ENCODE peak calls at places on chromosomes 16 and 17, in seven cellular contexts. One of them, this sample, is unnamed.

GRCh38 chr16:82855471-82855870 is 228.7 kb downstream of the CDH13 start:
- DNase-seq in cerebellar cortex: no peak
- DNase-seq in activated naive CD8-positive, alpha-beta T cell treated with anti-CD3 and anti-CD28 coated beads, Interleukin-2, amount 10 ng/mL, durations not matched to agents 7 days and 5 days: no peak
- DNase-seq in left ventricle myocardium superior: no peak
- DNase-seq in HT-29: no peak
- DNase-seq in stimulated activated CD4-positive, alpha-beta T cell treated with anti-CD3 and anti-CD28 coated beads, Interleukin-1b, Interleukin-23, amount 100 ng/mL, for 1 hour: no peak
- DNase-seq in GM20000: no peak
- DNase-seq in this sample: no peak

GRCh38 chr17:70313450-70313849 is 144.1 kb downstream of the KCNJ2 start:
- DNase-seq in cerebellar cortex: no peak
- DNase-seq in activated naive CD8-positive, alpha-beta T cell treated with anti-CD3 and anti-CD28 coated beads, Interleukin-2, amount 10 ng/mL, durations not matched to agents 7 days and 5 days: no peak
- DNase-seq in left ventricle myocardium superior: no peak
- DNase-seq in HT-29: no peak
- DNase-seq in stimulated activated CD4-positive, alpha-beta T cell treated with anti-CD3 and anti-CD28 coated beads, Interleukin-1b, Interleukin-23, amount 100 ng/mL, for 1 hour: no peak
- DNase-seq in GM20000: peak
- DNase-seq in this sample: no peak

GRCh38 chr17:81802048-81802758 is 1.7 kb upstream of the GCGR start:
- DNase-seq in cerebellar cortex: no peak
- DNase-seq in activated naive CD8-positive, alpha-beta T cell treated with anti-CD3 and anti-CD28 coated beads, Interleukin-2, amount 10 ng/mL, durations not matched to agents 7 days and 5 days: no peak
- DNase-seq in left ventricle myocardium superior: no peak
- DNase-seq in HT-29: no peak
- DNase-seq in stimulated activated CD4-positive, alpha-beta T cell treated with anti-CD3 and anti-CD28 coated beads, Interleukin-1b, Interleukin-23, amount 100 ng/mL, for 1 hour: no peak
- DNase-seq in GM20000: no peak
- DNase-seq in this sample: no peak

GRCh38 chr17:51121620-51122472 is 1.2 kb upstream of the SPAG9 start:
- DNase-seq in cerebellar cortex: peak
- DNase-seq in activated naive CD8-positive, alpha-beta T cell treated with anti-CD3 and anti-CD28 coated beads, Interleukin-2, amount 10 ng/mL, durations not matched to agents 7 days and 5 days: peak
- DNase-seq in left ventricle myocardium superior: peak
- DNase-seq in HT-29: peak
- DNase-seq in stimulated activated CD4-positive, alpha-beta T cell treated with anti-CD3 and anti-CD28 coated beads, Interleukin-1b, Interleukin-23, amount 100 ng/mL, for 1 hour: peak
- DNase-seq in GM20000: peak
- DNase-seq in this sample: peak

GRCh38 chr16:22848451-22848850 is 34.5 kb downstream of the HS3ST2 start:
- DNase-seq in cerebellar cortex: no peak
- DNase-seq in activated naive CD8-positive, alpha-beta T cell treated with anti-CD3 and anti-CD28 coated beads, Interleukin-2, amount 10 ng/mL, durations not matched to agents 7 days and 5 days: no peak
- DNase-seq in left ventricle myocardium superior: no peak
- DNase-seq in HT-29: no peak
- DNase-seq in stimulated activated CD4-positive, alpha-beta T cell treated with anti-CD3 and anti-CD28 coated beads, Interleukin-1b, Interleukin-23, amount 100 ng/mL, for 1 hour: no peak
- DNase-seq in GM20000: no peak
- DNase-seq in this sample: no peak

GRCh38 chr17:41919840-41920579 is 1.3 kb upstream of the ACLY start:
- DNase-seq in cerebellar cortex: no peak
- DNase-seq in activated naive CD8-positive, alpha-beta T cell treated with anti-CD3 and anti-CD28 coated beads, Interleukin-2, amount 10 ng/mL, durations not matched to agents 7 days and 5 days: no peak
- DNase-seq in left ventricle myocardium superior: no peak
- DNase-seq in HT-29: no peak
- DNase-seq in stimulated activated CD4-positive, alpha-beta T cell treated with anti-CD3 and anti-CD28 coated beads, Interleukin-1b, Interleukin-23, amount 100 ng/mL, for 1 hour: no peak
- DNase-seq in GM20000: no peak
- DNase-seq in this sample: no peak

GRCh38 chr16:11966173-11966572 is 1.2 kb downstream of the TNFRSF17 start:
- DNase-seq in cerebellar cortex: no peak
- DNase-seq in activated naive CD8-positive, alpha-beta T cell treated with anti-CD3 and anti-CD28 coated beads, Interleukin-2, amount 10 ng/mL, durations not matched to agents 7 days and 5 days: no peak
- DNase-seq in left ventricle myocardium superior: no peak
- DNase-seq in HT-29: no peak
- DNase-seq in stimulated activated CD4-positive, alpha-beta T cell treated with anti-CD3 and anti-CD28 coated beads, Interleukin-1b, Interleukin-23, amount 100 ng/mL, for 1 hour: no peak
- DNase-seq in GM20000: peak
- DNase-seq in this sample: no peak

GRCh38 chr17:35297666-35298065 is 54.8 kb downstream of the SLFN5 start:
- DNase-seq in cerebellar cortex: no peak
- DNase-seq in activated naive CD8-positive, alpha-beta T cell treated with anti-CD3 and anti-CD28 coated beads, Interleukin-2, amount 10 ng/mL, durations not matched to agents 7 days and 5 days: no peak
- DNase-seq in left ventricle myocardium superior: no peak
- DNase-seq in HT-29: no peak
- DNase-seq in stimulated activated CD4-positive, alpha-beta T cell treated with anti-CD3 and anti-CD28 coated beads, Interleukin-1b, Interleukin-23, amount 100 ng/mL, for 1 hour: no peak
- DNase-seq in GM20000: no peak
- DNase-seq in this sample: no peak

GRCh38 chr16:2464333-2464732 is 4.4 kb downstream of the TEDC2 start:
- DNase-seq in cerebellar cortex: no peak
- DNase-seq in activated naive CD8-positive, alpha-beta T cell treated with anti-CD3 and anti-CD28 coated beads, Interleukin-2, amount 10 ng/mL, durations not matched to agents 7 days and 5 days: no peak
- DNase-seq in left ventricle myocardium superior: no peak
- DNase-seq in HT-29: no peak
- DNase-seq in stimulated activated CD4-positive, alpha-beta T cell treated with anti-CD3 and anti-CD28 coated beads, Interleukin-1b, Interleukin-23, amount 100 ng/mL, for 1 hour: no peak
- DNase-seq in GM20000: no peak
- DNase-seq in this sample: no peak

GRCh38 chr17:76953926-76954325 is 85.7 kb downstream of the MGAT5B start:
- DNase-seq in cerebellar cortex: no peak
- DNase-seq in activated naive CD8-positive, alpha-beta T cell treated with anti-CD3 and anti-CD28 coated beads, Interleukin-2, amount 10 ng/mL, durations not matched to agents 7 days and 5 days: no peak
- DNase-seq in left ventricle myocardium superior: no peak
- DNase-seq in HT-29: no peak
- DNase-seq in stimulated activated CD4-positive, alpha-beta T cell treated with anti-CD3 and anti-CD28 coated beads, Interleukin-1b, Interleukin-23, amount 100 ng/mL, for 1 hour: no peak
- DNase-seq in GM20000: no peak
- DNase-seq in this sample: no peak

GRCh38 chr16:27048316-27048715 is 18.4 kb upstream of the C16orf82 start:
- DNase-seq in cerebellar cortex: no peak
- DNase-seq in activated naive CD8-positive, alpha-beta T cell treated with anti-CD3 and anti-CD28 coated beads, Interleukin-2, amount 10 ng/mL, durations not matched to agents 7 days and 5 days: no peak
- DNase-seq in left ventricle myocardium superior: no peak
- DNase-seq in HT-29: no peak
- DNase-seq in stimulated activated CD4-positive, alpha-beta T cell treated with anti-CD3 and anti-CD28 coated beads, Interleukin-1b, Interleukin-23, amount 100 ng/mL, for 1 hour: no peak
- DNase-seq in GM20000: no peak
- DNase-seq in this sample: no peak

GRCh38 chr17:67051155-67051538 is 6.8 kb downstream of the CACNG1 start:
- DNase-seq in cerebellar cortex: no peak
- DNase-seq in activated naive CD8-positive, alpha-beta T cell treated with anti-CD3 and anti-CD28 coated beads, Interleukin-2, amount 10 ng/mL, durations not matched to agents 7 days and 5 days: no peak
- DNase-seq in left ventricle myocardium superior: no peak
- DNase-seq in HT-29: no peak
- DNase-seq in stimulated activated CD4-positive, alpha-beta T cell treated with anti-CD3 and anti-CD28 coated beads, Interleukin-1b, Interleukin-23, amount 100 ng/mL, for 1 hour: no peak
- DNase-seq in GM20000: no peak
- DNase-seq in this sample: no peak

This sample was measured in thoracic aorta.